ENCODE peak calls at places on chromosomes 12 and 14, in five cellular contexts. A is left ventricle myocardium inferior, H is body of pancreas, T is type B pancreatic cell, U is foreskin fibroblast. Q is an unnamed sample.

GRCh38 chr12:47242426-47242825 is 162.7 kb upstream of the AMIGO2 start:
- DNase-seq in A (no peak), T (no peak), H (no peak), U (no peak), Q (no peak)

GRCh38 chr12:57899010-57899662 is 42.2 kb upstream of the ATP23 start:
- DNase-seq in H (peak; percentile 30), T (no peak), A (peak; percentile 31), U (peak; percentile 72), Q (peak; percentile 82)

GRCh38 chr12:109557200-109557599 is 16.1 kb downstream of the MMAB start:
- DNase-seq in T (no peak), U (no peak), H (no peak), A (no peak), Q (no peak)

GRCh38 chr14:68137704-68138619 is 318.4 kb downstream of the RAD51B start:
- DNase-seq in T (peak; percentile 72), H (peak; percentile 50), U (peak; percentile 96), A (no peak), Q (no peak)

GRCh38 chr12:19088576-19088975 is 41.0 kb upstream of the PLEKHA5 start:
- DNase-seq in U (no peak), A (no peak), H (no peak), T (no peak), Q (no peak)

GRCh38 chr12:76652402-76652801 is 92.8 kb upstream of the OSBPL8 start:
- DNase-seq in H (no peak), U (no peak), T (no peak), A (no peak), Q (no peak)

GRCh38 chr14:73240816-73241480 is 3.6 kb downstream of the PAPLN start:
- DNase-seq in A (no peak), H (peak; percentile 33), U (no peak), T (no peak), Q (no peak)

GRCh38 chr12:106648736-106649135 is 65.9 kb downstream of the RFX4 start:
- DNase-seq in U (no peak), A (no peak), T (no peak), H (no peak), Q (no peak)

GRCh38 chr14:21825147-21825743 is 151.6 kb upstream of the OR4E1 start:
- DNase-seq in T (no peak), U (no peak), A (no peak), H (no peak), Q (peak; percentile 22)

GRCh38 chr12:25372002-25372401 is 121.3 kb upstream of the KRAS start:
- DNase-seq in A (no peak), U (no peak), H (no peak), T (no peak), Q (no peak)

GRCh38 chr14:101473045-101473729 is 88.1 kb upstream of the DIO3 start:
- DNase-seq in A (no peak), U (no peak), T (peak; percentile 39), H (no peak), Q (no peak)

GRCh38 chr14:65772901-65773574 is 360.5 kb downstream of the FUT8 start:
- DNase-seq in H (no peak), U (no peak), A (no peak), T (no peak), Q (no peak)

GRCh38 chr14:94771906-94772468 is 2.1 kb upstream of the GSC start:
- DNase-seq in H (no peak), A (no peak), T (no peak), U (no peak), Q (no peak)

GRCh38 chr12:14185441-14186192 is 179.9 kb upstream of the ATF7IP start:
- DNase-seq in T (no peak), U (peak; percentile 54), H (peak; percentile 60), A (no peak), Q (peak; percentile 52)

GRCh38 chr12:752673-753400 is 458 bp downstream of the WNK1 start:
- DNase-seq in A (peak; percentile 57), T (peak; percentile 69), U (peak; percentile 83), H (peak; percentile 65), Q (peak; percentile 60)

GRCh38 chr12:53867216-53868012 is 71.2 kb upstream of the HOXC13 start:
- DNase-seq in A (no peak), T (no peak), H (peak; percentile 3), U (peak; percentile 72), Q (no peak)

GRCh38 chr14:68047910-68048309 is 228.3 kb downstream of the RAD51B start:
- DNase-seq in A (no peak), H (no peak), U (peak; percentile 18), T (no peak), Q (no peak)

GRCh38 chr12:119222222-119222951 is 43.7 kb downstream of the HSPB8 start:
- DNase-seq in U (no peak), T (no peak), A (no peak), H (no peak), Q (no peak)

GRCh38 chr14:102525213-102526143 is 15.9 kb upstream of the ANKRD9 start:
- DNase-seq in T (no peak), U (peak; percentile 79), H (peak; percentile 55), A (no peak), Q (no peak)

GRCh38 chr14:23085458-23085857 is 9.5 kb downstream of the ACIN1 start:
- DNase-seq in U (peak; percentile 46), H (no peak), T (no peak), A (no peak), Q (no peak)

GRCh38 chr14:95759952-95760351 is 46.0 kb upstream of the TCL1A start:
- DNase-seq in H (no peak), U (peak; percentile 19), T (no peak), A (no peak), Q (no peak)

GRCh38 chr12:66768293-66768692 is 89.4 kb upstream of the GRIP1 start:
- DNase-seq in A (no peak), T (no peak), U (no peak), H (no peak), Q (no peak)

GRCh38 chr12:5081016-5081415 is 37.3 kb downstream of the KCNA5 start:
- DNase-seq in T (no peak), A (peak; percentile 33), H (no peak), U (no peak), Q (no peak)

GRCh38 chr12:2017724-2018337 is 13.6 kb upstream of the DCP1B start:
- DNase-seq in T (no peak), A (no peak), U (peak; percentile 20), H (no peak), Q (no peak)

GRCh38 chr12:92144631-92145480 is 790 bp downstream of the BTG1 start:
- DNase-seq in U (peak; percentile 75), T (peak; percentile 77), A (peak; percentile 44), H (peak; percentile 65), Q (no peak)

GRCh38 chr14:70033561-70033960 is 154.3 kb downstream of the SMOC1 start:
- DNase-seq in H (no peak), A (no peak), T (no peak), U (no peak), Q (no peak)

GRCh38 chr12:92297932-92298681 is 152.5 kb upstream of the BTG1 start:
- DNase-seq in T (no peak), H (peak; percentile 19), U (peak; percentile 89), A (no peak), Q (peak; percentile 27)

GRCh38 chr12:84857809-84858208 is 54.8 kb downstream of the SLC6A15 start:
- DNase-seq in A (no peak), H (no peak), T (no peak), U (peak; percentile 40), Q (no peak)

GRCh38 chr14:59320771-59321170 is 132.3 kb downstream of the DAAM1 start:
- DNase-seq in A (no peak), H (no peak), T (no peak), U (peak; percentile 18), Q (no peak)

GRCh38 chr12:26825459-26826016 is 7.5 kb downstream of the ITPR2 start:
- DNase-seq in H (no peak), T (no peak), A (no peak), U (no peak), Q (no peak)

GRCh38 chr12:111322336-111323250 is 46.3 kb downstream of the PHETA1 start:
- DNase-seq in A (peak; percentile 27), T (no peak), H (no peak), U (peak; percentile 62), Q (no peak)

GRCh38 chr12:116990971-116991966 is 80.5 kb downstream of the FBXW8 start:
- DNase-seq in H (no peak), A (no peak), T (no peak), U (peak; percentile 61), Q (no peak)

GRCh38 chr12:91406920-91407341 is 224.3 kb upstream of the DCN start:
- DNase-seq in T (no peak), U (peak; percentile 58), A (no peak), H (no peak), Q (peak; percentile 8)

GRCh38 chr12:103169-103981 is 36.8 kb downstream of the IQSEC3 start:
- DNase-seq in A (no peak), H (no peak), T (no peak), U (no peak), Q (no peak)

GRCh38 chr14:101116065-101116464 is 212.5 kb upstream of the RTL1 start:
- DNase-seq in H (no peak), A (no peak), U (no peak), T (no peak), Q (no peak)

GRCh38 chr14:79659995-79660975 is 551.0 kb downstream of the DIO2 start:
- DNase-seq in T (no peak), H (no peak), A (no peak), U (no peak), Q (no peak)

GRCh38 chr12:65962921-65963883 is 138.9 kb downstream of the HMGA2 start:
- DNase-seq in U (peak; percentile 57), T (no peak), A (no peak), H (peak; percentile 20), Q (no peak)

GRCh38 chr14:37848985-37849605 is 253.7 kb downstream of the TTC6 start:
- DNase-seq in A (no peak), U (no peak), H (no peak), T (no peak), Q (no peak)
- TF ChIP-seq CTCF in A (no peak), U (no peak), H (no peak), T (no peak), Q (no peak)

GRCh38 chr14:43793579-43793978 is 713.5 kb downstream of the FSCB start:
- DNase-seq in T (no peak), A (no peak), H (no peak), U (no peak), Q (no peak)
- TF ChIP-seq CTCF in T (no peak), A (no peak), H (no peak), U (no peak), Q (no peak)

DNA sequence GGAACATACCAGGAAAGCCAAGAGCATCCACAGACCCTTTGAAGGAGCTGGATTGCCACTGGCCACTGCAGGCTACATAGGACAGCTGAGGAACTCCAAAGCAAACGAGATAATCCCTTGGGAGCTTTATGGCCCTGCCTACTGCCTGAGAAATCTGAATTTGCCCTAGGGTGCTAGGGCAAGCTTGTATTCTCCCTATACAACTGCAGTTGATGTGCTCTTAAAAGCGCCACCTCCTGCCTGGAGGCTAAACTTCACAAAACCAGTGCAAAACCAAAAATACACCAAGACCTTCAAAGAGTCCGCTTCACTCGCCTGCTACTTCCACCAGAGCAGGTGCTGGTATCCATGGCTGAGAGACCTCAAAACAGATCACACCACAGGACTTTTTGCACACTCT is 99.6 kb upstream of the KRR1 start:
- DNase-seq in U (no peak), T (no peak), A (no peak), H (no peak), Q (no peak)
- TF ChIP-seq CTCF in U (no peak), T (no peak), A (no peak), H (no peak), Q (no peak)

DNA sequence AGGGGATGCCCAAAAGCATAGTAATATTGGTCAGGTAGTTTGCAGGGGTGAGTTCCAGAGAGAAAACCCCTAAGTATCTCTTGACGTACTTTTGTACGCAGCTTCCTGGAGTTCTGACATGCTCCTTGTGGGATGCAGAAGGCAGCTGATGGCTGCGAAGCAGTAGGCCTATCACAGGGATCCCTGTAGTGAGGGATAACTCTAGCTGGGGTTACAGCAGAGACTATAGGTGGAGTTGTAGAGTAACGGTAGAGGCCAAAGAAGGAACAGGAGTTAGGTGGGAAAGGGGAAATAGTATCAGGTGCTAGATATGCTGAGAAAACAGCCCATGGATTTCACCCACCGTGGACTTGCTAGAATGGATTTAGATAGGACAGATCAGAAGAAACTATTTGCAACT is 37.3 kb downstream of the MGST1 start:
- DNase-seq in U (no peak), H (no peak), A (no peak), T (no peak), Q (no peak)
- TF ChIP-seq CTCF in U (no peak), H (no peak), A (no peak), T (no peak), Q (no peak)